ENCODE peak calls at places on chromosome 9, in seven cellular contexts. One of them, this sample, is unnamed.

GRCh38 chr9:20356392-20357206 is 265.7 kb downstream of the MLLT3 start:
- DNase-seq in HepG2: peak
- DNase-seq in A549: peak
- DNase-seq in uterus: peak
- DNase-seq in testis: peak
- DNase-seq in ovary: peak
- DNase-seq in body of pancreas: peak
- DNase-seq in this sample: peak

GRCh38 chr9:70125621-70126020 is 82.0 kb downstream of the MAMDC2 start:
- DNase-seq in ovary: no peak
- DNase-seq in body of pancreas: no peak
- DNase-seq in uterus: no peak
- DNase-seq in testis: no peak
- DNase-seq in A549: no peak
- DNase-seq in HepG2: no peak
- DNase-seq in this sample: no peak

GRCh38 chr9:114053246-114054005 is 24.7 kb downstream of the AMBP start:
- DNase-seq in HepG2: no peak
- DNase-seq in A549: no peak
- DNase-seq in ovary: no peak
- DNase-seq in uterus: no peak
- DNase-seq in body of pancreas: peak
- DNase-seq in testis: no peak
- DNase-seq in this sample: no peak

GRCh38 chr9:134375430-134376385 is 49.5 kb downstream of the RXRA start:
- DNase-seq in uterus: peak
- DNase-seq in ovary: peak
- DNase-seq in testis: peak
- DNase-seq in A549: no peak
- DNase-seq in HepG2: no peak
- DNase-seq in body of pancreas: peak
- DNase-seq in this sample: no peak

GRCh38 chr9:84875193-84875592 is 205.7 kb downstream of the NTRK2 start:
- DNase-seq in A549: no peak
- DNase-seq in testis: no peak
- DNase-seq in ovary: no peak
- DNase-seq in HepG2: no peak
- DNase-seq in body of pancreas: no peak
- DNase-seq in uterus: no peak
- DNase-seq in this sample: no peak

GRCh38 chr9:90854637-90855036 is 53.0 kb downstream of the SYK start:
- DNase-seq in A549: no peak
- DNase-seq in HepG2: no peak
- DNase-seq in uterus: no peak
- DNase-seq in testis: no peak
- DNase-seq in body of pancreas: no peak
- DNase-seq in ovary: no peak
- DNase-seq in this sample: no peak

GRCh38 chr9:38208206-38208901 is 139.3 kb upstream of the SHB start:
- DNase-seq in uterus: no peak
- DNase-seq in HepG2: peak
- DNase-seq in ovary: no peak
- DNase-seq in body of pancreas: peak
- DNase-seq in A549: no peak
- DNase-seq in testis: no peak
- DNase-seq in this sample: no peak

GRCh38 chr9:134707031-134707680 is 65.6 kb downstream of the COL5A1 start:
- DNase-seq in body of pancreas: peak
- DNase-seq in A549: no peak
- DNase-seq in uterus: peak
- DNase-seq in ovary: peak
- DNase-seq in HepG2: peak
- DNase-seq in testis: peak
- DNase-seq in this sample: no peak

GRCh38 chr9:123396007-123396511 is 40.1 kb downstream of the CRB2 start:
- DNase-seq in testis: no peak
- DNase-seq in A549: no peak
- DNase-seq in body of pancreas: no peak
- DNase-seq in uterus: no peak
- DNase-seq in ovary: no peak
- DNase-seq in HepG2: no peak
- DNase-seq in this sample: no peak

GRCh38 chr9:127546125-127546832 is 65.8 kb upstream of the STXBP1 start:
- DNase-seq in HepG2: peak
- DNase-seq in ovary: no peak
- DNase-seq in A549: no peak
- DNase-seq in testis: no peak
- DNase-seq in body of pancreas: no peak
- DNase-seq in uterus: no peak
- DNase-seq in this sample: no peak

GRCh38 chr9:19490269-19490668 is 81.5 kb downstream of the ACER2 start:
- DNase-seq in A549: no peak
- DNase-seq in uterus: no peak
- DNase-seq in HepG2: no peak
- DNase-seq in ovary: no peak
- DNase-seq in body of pancreas: no peak
- DNase-seq in testis: no peak
- DNase-seq in this sample: no peak

GRCh38 chr9:130184983-130185382 is 12.8 kb downstream of the NCS1 start:
- DNase-seq in ovary: no peak
- DNase-seq in A549: no peak
- DNase-seq in testis: no peak
- DNase-seq in uterus: no peak
- DNase-seq in HepG2: no peak
- DNase-seq in body of pancreas: no peak
- DNase-seq in this sample: no peak

GRCh38 chr9:76257224-76257794 is 136.9 kb downstream of the RFK start:
- DNase-seq in uterus: peak
- DNase-seq in body of pancreas: no peak
- DNase-seq in HepG2: no peak
- DNase-seq in A549: no peak
- DNase-seq in ovary: peak
- DNase-seq in testis: no peak
- DNase-seq in this sample: no peak
- TF ChIP-seq POLR2A in uterus: no peak
- TF ChIP-seq POLR2A in body of pancreas: no peak
- TF ChIP-seq POLR2A in HepG2: no peak
- TF ChIP-seq POLR2A in A549: no peak
- TF ChIP-seq POLR2A in ovary: no peak
- TF ChIP-seq POLR2A in testis: no peak
- TF ChIP-seq POLR2A in this sample: no peak

GRCh38 chr9:107810493-107810931 is 320.9 kb upstream of the KLF4 start:
- DNase-seq in ovary: no peak
- DNase-seq in body of pancreas: no peak
- DNase-seq in HepG2: no peak
- DNase-seq in uterus: no peak
- DNase-seq in A549: no peak
- DNase-seq in testis: no peak
- DNase-seq in this sample: no peak
- TF ChIP-seq POLR2A in ovary: no peak
- TF ChIP-seq POLR2A in body of pancreas: no peak
- TF ChIP-seq POLR2A in HepG2: no peak
- TF ChIP-seq POLR2A in uterus: no peak
- TF ChIP-seq POLR2A in A549: no peak
- TF ChIP-seq POLR2A in testis: no peak
- TF ChIP-seq POLR2A in this sample: no peak

GRCh38 chr9:96395964-96396363 is 12.5 kb upstream of the SLC35D2 start:
- DNase-seq in ovary: no peak
- DNase-seq in HepG2: no peak
- DNase-seq in body of pancreas: no peak
- DNase-seq in testis: no peak
- DNase-seq in uterus: no peak
- DNase-seq in A549: no peak
- DNase-seq in this sample: no peak

GRCh38 chr9:96388144-96388543 is 4.6 kb upstream of the SLC35D2 start:
- DNase-seq in HepG2: no peak
- DNase-seq in body of pancreas: no peak
- DNase-seq in testis: no peak
- DNase-seq in uterus: no peak
- DNase-seq in ovary: no peak
- DNase-seq in A549: no peak
- DNase-seq in this sample: no peak

GRCh38 chr9:96392263-96392662 is 8.8 kb upstream of the SLC35D2 start:
- DNase-seq in uterus: no peak
- DNase-seq in body of pancreas: no peak
- DNase-seq in testis: no peak
- DNase-seq in A549: no peak
- DNase-seq in ovary: no peak
- DNase-seq in HepG2: no peak
- DNase-seq in this sample: no peak

GRCh38 chr9:96394832-96395496 is 11.5 kb upstream of the SLC35D2 start:
- DNase-seq in uterus: no peak
- DNase-seq in HepG2: no peak
- DNase-seq in body of pancreas: no peak
- DNase-seq in A549: no peak
- DNase-seq in testis: no peak
- DNase-seq in ovary: no peak
- DNase-seq in this sample: no peak

DNA sequence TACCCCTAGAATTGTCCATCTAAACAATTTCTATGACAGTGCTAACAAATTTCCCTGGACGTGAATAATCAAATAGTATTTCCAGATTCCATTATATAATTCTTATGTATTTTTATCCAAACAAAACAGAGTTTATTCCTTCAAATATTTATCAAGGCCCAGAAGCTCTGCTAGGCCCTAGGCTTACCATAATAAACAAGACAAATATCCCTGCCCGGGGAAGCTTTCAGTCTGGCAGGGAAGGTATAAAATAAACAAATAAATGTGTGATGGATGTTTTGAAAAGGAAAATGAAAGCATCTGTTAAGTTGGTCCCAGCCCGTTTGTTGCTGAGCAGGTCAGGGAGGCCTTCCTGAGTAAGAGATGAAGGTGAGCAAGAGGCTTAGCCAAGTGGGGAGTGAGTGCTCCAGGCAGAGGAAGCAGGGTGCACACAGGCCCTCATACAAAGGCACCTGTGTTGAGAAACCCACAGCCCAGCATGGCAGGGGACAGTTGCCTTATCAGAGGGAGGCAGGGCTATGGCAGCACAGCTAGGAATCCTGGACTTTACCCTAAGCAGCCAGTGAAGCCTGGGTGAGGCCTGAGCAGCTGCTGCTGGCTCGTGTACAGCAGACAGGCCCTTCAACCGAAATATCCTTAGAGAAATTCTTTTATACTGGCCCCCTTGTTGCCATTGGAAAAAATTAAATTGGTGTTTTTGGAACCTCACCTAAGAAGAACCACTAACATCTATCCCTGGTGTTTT is 7.7 kb upstream of the SLC35D2 start:
- DNase-seq in ovary: no peak
- DNase-seq in HepG2: peak
- DNase-seq in body of pancreas: peak
- DNase-seq in A549: no peak
- DNase-seq in uterus: no peak
- DNase-seq in testis: no peak
- DNase-seq in this sample: no peak
- TF ChIP-seq POLR2A in ovary: no peak
- TF ChIP-seq POLR2A in HepG2: peak
- TF ChIP-seq POLR2A in body of pancreas: no peak
- TF ChIP-seq POLR2A in A549: no peak
- TF ChIP-seq POLR2A in uterus: no peak
- TF ChIP-seq POLR2A in testis: no peak
- TF ChIP-seq POLR2A in this sample: no peak

DNA sequence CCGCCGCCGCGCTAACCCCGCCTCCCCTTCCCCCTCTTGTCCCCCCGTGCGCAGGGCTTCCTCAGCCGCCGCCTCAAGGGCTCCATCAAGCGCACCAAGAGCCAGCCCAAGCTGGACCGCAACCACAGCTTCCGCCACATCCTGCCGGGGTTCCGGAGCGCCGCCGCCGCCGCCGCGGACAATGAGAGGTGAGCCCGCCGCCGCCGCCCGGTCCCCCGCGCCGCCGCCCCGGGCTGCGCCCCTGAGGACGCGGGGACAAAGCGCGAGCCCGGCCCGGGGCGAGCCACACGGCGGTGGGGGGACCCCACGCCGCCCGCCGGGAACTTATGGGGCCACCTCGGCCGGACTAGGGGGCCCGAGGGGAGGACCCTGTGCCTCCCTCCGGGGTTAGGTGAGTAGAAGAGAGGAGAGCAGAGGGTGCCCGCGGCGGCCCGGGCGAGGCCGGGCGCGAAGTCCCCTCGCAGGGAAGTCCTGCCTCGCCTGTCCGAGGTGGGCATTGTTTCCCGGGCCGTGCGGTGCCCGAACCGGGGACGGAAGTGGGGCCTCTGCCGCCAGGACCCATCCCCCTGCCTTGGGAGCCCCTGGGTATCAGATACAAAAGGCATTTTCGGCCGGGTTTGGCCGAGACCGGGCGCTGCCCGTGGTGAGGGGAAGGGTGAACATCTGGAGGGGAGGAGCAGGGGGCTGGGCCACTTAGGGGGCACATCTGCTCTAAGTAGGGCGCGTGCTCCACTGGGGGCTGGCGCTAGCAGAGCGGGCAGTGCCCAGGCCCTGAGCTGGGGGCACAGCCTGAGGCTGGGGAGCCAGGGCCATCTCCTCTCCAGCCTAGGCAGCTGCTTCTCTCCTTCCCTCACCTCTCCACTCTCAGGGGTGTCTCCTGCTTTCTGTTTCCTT is 48.1 kb downstream of the DAB2IP start:
- DNase-seq in HepG2: no peak
- DNase-seq in A549: no peak
- DNase-seq in body of pancreas: peak
- DNase-seq in testis: peak
- DNase-seq in uterus: peak
- DNase-seq in ovary: peak
- DNase-seq in this sample: peak
- TF ChIP-seq POLR2A in HepG2: no peak
- TF ChIP-seq POLR2A in A549: no peak
- TF ChIP-seq POLR2A in body of pancreas: peak
- TF ChIP-seq POLR2A in testis: no peak
- TF ChIP-seq POLR2A in uterus: no peak
- TF ChIP-seq POLR2A in ovary: no peak
- TF ChIP-seq POLR2A in this sample: no peak

GRCh38 chr9:75108571-75108970 is 20.3 kb downstream of the OSTF1 start:
- DNase-seq in body of pancreas: peak
- DNase-seq in uterus: peak
- DNase-seq in HepG2: no peak
- DNase-seq in ovary: no peak
- DNase-seq in testis: peak
- DNase-seq in A549: no peak
- DNase-seq in this sample: no peak
- TF ChIP-seq POLR2A in body of pancreas: no peak
- TF ChIP-seq POLR2A in uterus: no peak
- TF ChIP-seq POLR2A in HepG2: no peak
- TF ChIP-seq POLR2A in ovary: no peak
- TF ChIP-seq POLR2A in testis: no peak
- TF ChIP-seq POLR2A in A549: no peak
- TF ChIP-seq POLR2A in this sample: no peak

DNA sequence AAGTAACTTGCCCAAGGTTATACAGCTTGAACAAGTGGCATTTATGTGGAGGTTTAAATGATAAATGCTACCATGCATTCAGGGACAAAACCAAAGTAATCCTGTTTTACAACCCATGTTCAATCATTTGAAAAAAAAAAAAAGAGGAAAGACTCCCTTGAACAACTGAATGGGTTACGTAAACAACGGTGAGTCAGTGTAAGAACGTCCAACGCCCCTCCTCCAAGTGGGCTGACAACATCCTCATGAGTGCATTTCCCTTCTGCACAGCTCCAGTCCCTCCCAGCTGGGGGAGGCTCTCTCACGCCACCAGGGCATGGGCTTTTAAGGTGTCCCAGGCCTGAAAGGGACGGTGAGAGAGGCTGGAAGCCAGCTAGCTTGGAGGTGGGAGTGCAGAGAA is 90.0 kb downstream of the PRRT1B start:
- DNase-seq in A549: peak
- DNase-seq in uterus: peak
- DNase-seq in ovary: peak
- DNase-seq in body of pancreas: peak
- DNase-seq in testis: peak
- DNase-seq in HepG2: peak
- DNase-seq in this sample: no peak
- TF ChIP-seq POLR2A in A549: no peak
- TF ChIP-seq POLR2A in uterus: peak
- TF ChIP-seq POLR2A in ovary: no peak
- TF ChIP-seq POLR2A in body of pancreas: peak
- TF ChIP-seq POLR2A in testis: no peak
- TF ChIP-seq POLR2A in HepG2: no peak
- TF ChIP-seq POLR2A in this sample: no peak